ENCODE peak calls at places on chromosomes 2 and 18, in eight cellular contexts. I, O, V, M, L, J, A and D are unnamed samples.

GRCh38 chr18:44453505-44453904 is 227.2 kb upstream of the SETBP1 start:
- DNase-seq in I (no peak), O (no peak), V (no peak), M (no peak), L (no peak), J (no peak), A (no peak), D (no peak)

GRCh38 chr18:4108016-4108415 is 347.1 kb downstream of the DLGAP1 start:
- DNase-seq in I (no peak), O (no peak), V (no peak), M (no peak), L (no peak), J (no peak), A (no peak), D (no peak)

GRCh38 chr2:50181212-50181611 is 850.7 kb downstream of the NRXN1 start:
- DNase-seq in I (no peak), O (no peak), V (no peak), M (no peak), L (no peak), J (no peak), A (no peak), D (peak)

GRCh38 chr2:20490300-20491181 is 43.7 kb downstream of the RHOB start:
- DNase-seq in I (no peak), O (peak), V (peak), M (no peak), L (no peak), J (no peak), A (peak), D (no peak)

GRCh38 chr2:28639836-28640235 is 111.8 kb upstream of the PPP1CB start:
- DNase-seq in I (no peak), O (peak), V (no peak), M (no peak), L (no peak), J (no peak), A (no peak), D (no peak)

GRCh38 chr2:46045888-46046287 is 251.3 kb upstream of the EPAS1 start:
- DNase-seq in I (no peak), O (no peak), V (no peak), M (no peak), L (no peak), J (no peak), A (no peak), D (no peak)

GRCh38 chr2:216350214-216350789 is 22.0 kb downstream of the MARCHF4 start:
- DNase-seq in I (peak), O (no peak), V (peak), M (no peak), L (no peak), J (no peak), A (no peak), D (no peak)

GRCh38 chr2:28463893-28464292 is 32.0 kb upstream of the PLB1 start:
- DNase-seq in I (no peak), O (no peak), V (peak), M (no peak), L (no peak), J (no peak), A (no peak), D (no peak)

GRCh38 chr18:75831960-75832359 is 404.5 kb upstream of the SMIM21 start:
- DNase-seq in I (no peak), O (no peak), V (no peak), M (no peak), L (no peak), J (no peak), A (no peak), D (no peak)

GRCh38 chr2:105849431-105850179 is 104.9 kb downstream of the NCK2 start:
- DNase-seq in I (no peak), O (no peak), V (no peak), M (no peak), L (no peak), J (no peak), A (no peak), D (no peak)